ENCODE peak calls at places on chromosomes 3 and 15, in ten cellular contexts. One of them, this sample, is unnamed.

GRCh38 chr3:192727032-192727847 is at the start of gene FGF12:
- DNase-seq in endodermal cell: peak; percentile 99
- DNase-seq in psoas muscle: peak; percentile 37
- DNase-seq in A549: peak; percentile 7
- DNase-seq in mucosa of descending colon: peak; percentile 12
- DNase-seq in adrenal gland: peak; percentile 17
- DNase-seq in fibroblast of lung: peak; percentile 34
- DNase-seq in Peyer's patch: peak; percentile 46
- DNase-seq in esophagus muscularis mucosa: no peak
- DNase-seq in astrocyte: peak; percentile 13
- DNase-seq in this sample: peak; percentile 80

GRCh38 chr15:33008284-33009011 is 186.1 kb downstream of the FMN1 start:
- DNase-seq in endodermal cell: no peak
- DNase-seq in psoas muscle: no peak
- DNase-seq in A549: no peak
- DNase-seq in mucosa of descending colon: no peak
- DNase-seq in adrenal gland: no peak
- DNase-seq in fibroblast of lung: peak; percentile 98
- DNase-seq in Peyer's patch: no peak
- DNase-seq in esophagus muscularis mucosa: no peak
- DNase-seq in astrocyte: peak; percentile 98
- DNase-seq in this sample: no peak

GRCh38 chr15:74317820-74318375 is 49.5 kb downstream of the CYP11A1 start:
- DNase-seq in endodermal cell: no peak
- DNase-seq in psoas muscle: peak; percentile 84
- DNase-seq in A549: no peak
- DNase-seq in mucosa of descending colon: peak; percentile 48
- DNase-seq in adrenal gland: peak; percentile 66
- DNase-seq in fibroblast of lung: peak; percentile 87
- DNase-seq in Peyer's patch: peak; percentile 57
- DNase-seq in esophagus muscularis mucosa: peak; percentile 93
- DNase-seq in astrocyte: peak; percentile 81
- DNase-seq in this sample: peak; percentile 89

GRCh38 chr15:80989110-80989517 is 505 bp downstream of the MESD start:
- DNase-seq in endodermal cell: no peak
- DNase-seq in psoas muscle: no peak
- DNase-seq in A549: peak; percentile 60
- DNase-seq in mucosa of descending colon: peak; percentile 19
- DNase-seq in adrenal gland: no peak
- DNase-seq in fibroblast of lung: no peak
- DNase-seq in Peyer's patch: no peak
- DNase-seq in esophagus muscularis mucosa: no peak
- DNase-seq in astrocyte: no peak
- DNase-seq in this sample: no peak

GRCh38 chr15:100338971-100339444 is 2.8 kb downstream of the ADAMTS17 start:
- DNase-seq in endodermal cell: peak; percentile 89
- DNase-seq in psoas muscle: peak; percentile 49
- DNase-seq in A549: peak; percentile 26
- DNase-seq in mucosa of descending colon: peak; percentile 87
- DNase-seq in adrenal gland: peak; percentile 75
- DNase-seq in fibroblast of lung: peak; percentile 79
- DNase-seq in Peyer's patch: peak; percentile 60
- DNase-seq in esophagus muscularis mucosa: peak; percentile 91
- DNase-seq in astrocyte: peak; percentile 72
- DNase-seq in this sample: peak; percentile 77

GRCh38 chr3:13842226-13842625 is 37.6 kb downstream of the WNT7A start:
- DNase-seq in endodermal cell: no peak
- DNase-seq in psoas muscle: no peak
- DNase-seq in A549: no peak
- DNase-seq in mucosa of descending colon: no peak
- DNase-seq in adrenal gland: no peak
- DNase-seq in fibroblast of lung: no peak
- DNase-seq in Peyer's patch: no peak
- DNase-seq in esophagus muscularis mucosa: no peak
- DNase-seq in astrocyte: no peak
- DNase-seq in this sample: no peak

GRCh38 chr3:107629556-107629955 is 106.8 kb downstream of the BBX start:
- DNase-seq in endodermal cell: no peak
- DNase-seq in psoas muscle: no peak
- DNase-seq in A549: no peak
- DNase-seq in mucosa of descending colon: no peak
- DNase-seq in adrenal gland: no peak
- DNase-seq in fibroblast of lung: peak; percentile 47
- DNase-seq in Peyer's patch: no peak
- DNase-seq in esophagus muscularis mucosa: no peak
- DNase-seq in astrocyte: peak; percentile 48
- DNase-seq in this sample: no peak

GRCh38 chr15:53716909-53717878 is 42.3 kb downstream of the WDR72 start:
- DNase-seq in endodermal cell: no peak
- DNase-seq in psoas muscle: no peak
- DNase-seq in A549: no peak
- DNase-seq in mucosa of descending colon: peak; percentile 20
- DNase-seq in adrenal gland: no peak
- DNase-seq in fibroblast of lung: no peak
- DNase-seq in Peyer's patch: no peak
- DNase-seq in esophagus muscularis mucosa: no peak
- DNase-seq in astrocyte: no peak
- DNase-seq in this sample: no peak

GRCh38 chr15:69576035-69576526 is 123.5 kb downstream of the RPLP1 start:
- DNase-seq in endodermal cell: peak; percentile 80
- DNase-seq in psoas muscle: peak; percentile 61
- DNase-seq in A549: peak; percentile 87
- DNase-seq in mucosa of descending colon: peak; percentile 88
- DNase-seq in adrenal gland: peak; percentile 32
- DNase-seq in fibroblast of lung: no peak
- DNase-seq in Peyer's patch: peak; percentile 81
- DNase-seq in esophagus muscularis mucosa: no peak
- DNase-seq in astrocyte: no peak
- DNase-seq in this sample: peak; percentile 65

GRCh38 chr15:37873336-37873735 is 61.1 kb upstream of the TMCO5A start:
- DNase-seq in endodermal cell: no peak
- DNase-seq in psoas muscle: no peak
- DNase-seq in A549: no peak
- DNase-seq in mucosa of descending colon: no peak
- DNase-seq in adrenal gland: no peak
- DNase-seq in fibroblast of lung: peak; percentile 7
- DNase-seq in Peyer's patch: no peak
- DNase-seq in esophagus muscularis mucosa: no peak
- DNase-seq in astrocyte: no peak
- DNase-seq in this sample: no peak

GRCh38 chr15:67843571-67844387 is 3.9 kb upstream of the RNU6-1 start:
- DNase-seq in endodermal cell: peak; percentile 85
- DNase-seq in psoas muscle: no peak
- DNase-seq in A549: no peak
- DNase-seq in mucosa of descending colon: no peak
- DNase-seq in adrenal gland: peak; percentile 70
- DNase-seq in fibroblast of lung: peak; percentile 66
- DNase-seq in Peyer's patch: no peak
- DNase-seq in esophagus muscularis mucosa: no peak
- DNase-seq in astrocyte: peak; percentile 51
- DNase-seq in this sample: no peak

GRCh38 chr15:93330862-93331544 is 242.0 kb upstream of the RGMA start:
- DNase-seq in endodermal cell: no peak
- DNase-seq in psoas muscle: no peak
- DNase-seq in A549: no peak
- DNase-seq in mucosa of descending colon: no peak
- DNase-seq in adrenal gland: no peak
- DNase-seq in fibroblast of lung: no peak
- DNase-seq in Peyer's patch: no peak
- DNase-seq in esophagus muscularis mucosa: no peak
- DNase-seq in astrocyte: no peak
- DNase-seq in this sample: no peak

GRCh38 chr15:93333826-93334225 is 244.8 kb upstream of the RGMA start:
- DNase-seq in endodermal cell: peak; percentile 69
- DNase-seq in psoas muscle: no peak
- DNase-seq in A549: no peak
- DNase-seq in mucosa of descending colon: no peak
- DNase-seq in adrenal gland: no peak
- DNase-seq in fibroblast of lung: no peak
- DNase-seq in Peyer's patch: no peak
- DNase-seq in esophagus muscularis mucosa: no peak
- DNase-seq in astrocyte: no peak
- DNase-seq in this sample: no peak

GRCh38 chr15:93327364-93327763 is 238.4 kb upstream of the RGMA start:
- DNase-seq in endodermal cell: no peak
- DNase-seq in psoas muscle: no peak
- DNase-seq in A549: no peak
- DNase-seq in mucosa of descending colon: no peak
- DNase-seq in adrenal gland: no peak
- DNase-seq in fibroblast of lung: no peak
- DNase-seq in Peyer's patch: no peak
- DNase-seq in esophagus muscularis mucosa: no peak
- DNase-seq in astrocyte: no peak
- DNase-seq in this sample: no peak

GRCh38 chr15:93331545-93332117 is 242.6 kb upstream of the RGMA start:
- DNase-seq in endodermal cell: peak; percentile 85
- DNase-seq in psoas muscle: no peak
- DNase-seq in A549: no peak
- DNase-seq in mucosa of descending colon: no peak
- DNase-seq in adrenal gland: no peak
- DNase-seq in fibroblast of lung: no peak
- DNase-seq in Peyer's patch: no peak
- DNase-seq in esophagus muscularis mucosa: no peak
- DNase-seq in astrocyte: no peak
- DNase-seq in this sample: peak; percentile 42
- H3K4me3 ChIP-seq in endodermal cell: peak overlapping the region; percentile 71
- H3K4me3 ChIP-seq in psoas muscle: no peak overlapping the region
- H3K4me3 ChIP-seq in A549: no peak overlapping the region
- H3K4me3 ChIP-seq in mucosa of descending colon: no peak overlapping the region
- H3K4me3 ChIP-seq in adrenal gland: no peak overlapping the region
- H3K4me3 ChIP-seq in fibroblast of lung: no peak overlapping the region
- H3K4me3 ChIP-seq in Peyer's patch: no peak overlapping the region
- H3K4me3 ChIP-seq in esophagus muscularis mucosa: no peak overlapping the region
- H3K4me3 ChIP-seq in astrocyte: no peak overlapping the region
- H3K4me3 ChIP-seq in this sample: no peak overlapping the region

GRCh38 chr3:124768812-124769211 is 38.6 kb downstream of the UMPS start:
- DNase-seq in endodermal cell: peak; percentile 79
- DNase-seq in psoas muscle: no peak
- DNase-seq in A549: peak; percentile 90
- DNase-seq in mucosa of descending colon: peak; percentile 70
- DNase-seq in adrenal gland: no peak
- DNase-seq in fibroblast of lung: no peak
- DNase-seq in Peyer's patch: no peak
- DNase-seq in esophagus muscularis mucosa: no peak
- DNase-seq in astrocyte: no peak
- DNase-seq in this sample: peak; percentile 68
- TF ChIP-seq CTCF in endodermal cell: peak; percentile 51
- TF ChIP-seq CTCF in psoas muscle: peak; percentile 32
- TF ChIP-seq CTCF in A549: peak; percentile 49
- TF ChIP-seq CTCF in mucosa of descending colon: peak; percentile 19
- TF ChIP-seq CTCF in adrenal gland: no peak
- TF ChIP-seq CTCF in fibroblast of lung: peak; percentile 9
- TF ChIP-seq CTCF in Peyer's patch: peak; percentile 19
- TF ChIP-seq CTCF in esophagus muscularis mucosa: peak; percentile 9
- TF ChIP-seq CTCF in astrocyte: peak; percentile 4
- TF ChIP-seq CTCF in this sample: peak; percentile 53

GRCh38 chr15:25235391-25235790 is 203.4 kb downstream of the UBE3A start:
- DNase-seq in endodermal cell: no peak
- DNase-seq in psoas muscle: no peak
- DNase-seq in A549: no peak
- DNase-seq in mucosa of descending colon: no peak
- DNase-seq in adrenal gland: no peak
- DNase-seq in fibroblast of lung: no peak
- DNase-seq in Peyer's patch: no peak
- DNase-seq in esophagus muscularis mucosa: no peak
- DNase-seq in astrocyte: no peak
- DNase-seq in this sample: no peak

GRCh38 chr15:25236143-25236860 is 202.5 kb downstream of the UBE3A start:
- DNase-seq in endodermal cell: no peak
- DNase-seq in psoas muscle: no peak
- DNase-seq in A549: no peak
- DNase-seq in mucosa of descending colon: no peak
- DNase-seq in adrenal gland: no peak
- DNase-seq in fibroblast of lung: no peak
- DNase-seq in Peyer's patch: no peak
- DNase-seq in esophagus muscularis mucosa: no peak
- DNase-seq in astrocyte: no peak
- DNase-seq in this sample: no peak

GRCh38 chr15:25237291-25237978 is 201.4 kb downstream of the UBE3A start:
- DNase-seq in endodermal cell: no peak
- DNase-seq in psoas muscle: peak; percentile 6
- DNase-seq in A549: no peak
- DNase-seq in mucosa of descending colon: no peak
- DNase-seq in adrenal gland: no peak
- DNase-seq in fibroblast of lung: no peak
- DNase-seq in Peyer's patch: no peak
- DNase-seq in esophagus muscularis mucosa: no peak
- DNase-seq in astrocyte: no peak
- DNase-seq in this sample: no peak

GRCh38 chr15:25238126-25238525 is 200.7 kb downstream of the UBE3A start:
- DNase-seq in endodermal cell: no peak
- DNase-seq in psoas muscle: peak; percentile 6
- DNase-seq in A549: no peak
- DNase-seq in mucosa of descending colon: no peak
- DNase-seq in adrenal gland: no peak
- DNase-seq in fibroblast of lung: no peak
- DNase-seq in Peyer's patch: no peak
- DNase-seq in esophagus muscularis mucosa: no peak
- DNase-seq in astrocyte: no peak
- DNase-seq in this sample: no peak

GRCh38 chr15:25236861-25237155 is 202.0 kb downstream of the UBE3A start:
- DNase-seq in endodermal cell: no peak
- DNase-seq in psoas muscle: no peak
- DNase-seq in A549: no peak
- DNase-seq in mucosa of descending colon: no peak
- DNase-seq in adrenal gland: no peak
- DNase-seq in fibroblast of lung: no peak
- DNase-seq in Peyer's patch: no peak
- DNase-seq in esophagus muscularis mucosa: no peak
- DNase-seq in astrocyte: no peak
- DNase-seq in this sample: no peak
- H3K9me3 ChIP-seq in endodermal cell: no peaks in the 10 kb centered on the region
- H3K9me3 ChIP-seq in psoas muscle: no peaks in the 10 kb centered on the region
- H3K9me3 ChIP-seq in A549: no peaks in the 10 kb centered on the region
- H3K9me3 ChIP-seq in mucosa of descending colon: peaks cover 96% of the 10 kb centered on the region
- H3K9me3 ChIP-seq in adrenal gland: no peaks in the 10 kb centered on the region
- H3K9me3 ChIP-seq in fibroblast of lung: no peaks in the 10 kb centered on the region
- H3K9me3 ChIP-seq in Peyer's patch: no peaks in the 10 kb centered on the region
- H3K9me3 ChIP-seq in esophagus muscularis mucosa: no peaks in the 10 kb centered on the region
- H3K9me3 ChIP-seq in astrocyte: peaks cover 37% of the 10 kb centered on the region
- H3K9me3 ChIP-seq in this sample: peaks cover 3% of the 10 kb centered on the region

GRCh38 chr3:21326704-21327103 is 424.3 kb downstream of the ZNF385D start:
- DNase-seq in endodermal cell: no peak
- DNase-seq in psoas muscle: no peak
- DNase-seq in A549: no peak
- DNase-seq in mucosa of descending colon: no peak
- DNase-seq in adrenal gland: no peak
- DNase-seq in fibroblast of lung: peak; percentile 96
- DNase-seq in Peyer's patch: no peak
- DNase-seq in esophagus muscularis mucosa: no peak
- DNase-seq in astrocyte: peak; percentile 96
- DNase-seq in this sample: no peak

GRCh38 chr3:21328982-21329381 is 422.0 kb downstream of the ZNF385D start:
- DNase-seq in endodermal cell: no peak
- DNase-seq in psoas muscle: no peak
- DNase-seq in A549: no peak
- DNase-seq in mucosa of descending colon: no peak
- DNase-seq in adrenal gland: no peak
- DNase-seq in fibroblast of lung: no peak
- DNase-seq in Peyer's patch: no peak
- DNase-seq in esophagus muscularis mucosa: no peak
- DNase-seq in astrocyte: no peak
- DNase-seq in this sample: no peak

GRCh38 chr3:21331321-21331720 is 419.7 kb downstream of the ZNF385D start:
- DNase-seq in endodermal cell: no peak
- DNase-seq in psoas muscle: no peak
- DNase-seq in A549: no peak
- DNase-seq in mucosa of descending colon: no peak
- DNase-seq in adrenal gland: no peak
- DNase-seq in fibroblast of lung: peak; percentile 10
- DNase-seq in Peyer's patch: no peak
- DNase-seq in esophagus muscularis mucosa: no peak
- DNase-seq in astrocyte: no peak
- DNase-seq in this sample: no peak

GRCh38 chr3:21330293-21330692 is 420.7 kb downstream of the ZNF385D start:
- DNase-seq in endodermal cell: no peak
- DNase-seq in psoas muscle: no peak
- DNase-seq in A549: no peak
- DNase-seq in mucosa of descending colon: no peak
- DNase-seq in adrenal gland: no peak
- DNase-seq in fibroblast of lung: peak; percentile 10
- DNase-seq in Peyer's patch: no peak
- DNase-seq in esophagus muscularis mucosa: no peak
- DNase-seq in astrocyte: no peak
- DNase-seq in this sample: no peak
- H3K4me3 ChIP-seq in endodermal cell: no peak overlapping the region
- H3K4me3 ChIP-seq in psoas muscle: peak overlapping the region; percentile 36
- H3K4me3 ChIP-seq in A549: no peak overlapping the region
- H3K4me3 ChIP-seq in mucosa of descending colon: no peak overlapping the region
- H3K4me3 ChIP-seq in adrenal gland: no peak overlapping the region
- H3K4me3 ChIP-seq in fibroblast of lung: no peak overlapping the region
- H3K4me3 ChIP-seq in Peyer's patch: no peak overlapping the region
- H3K4me3 ChIP-seq in esophagus muscularis mucosa: peak overlapping the region; percentile 8
- H3K4me3 ChIP-seq in astrocyte: no peak overlapping the region
- H3K4me3 ChIP-seq in this sample: no peak overlapping the region

This sample was measured in BE2C.